ENCODE peak calls at places on chromosomes 12 and 14, in six cellular contexts. J is COR-L47; R is activated naive CD8-positive, alpha-beta T cell treated with anti-CD3 and anti-CD28 coated beads, Interleukin-2, amount 50 U/mL, for 24 hours; V is NCI-H2171; F is NCI-H1048; C is H9. T is an unnamed sample.

GRCh38 chr12:80494836-80495235 is 50.8 kb downstream of the PTPRQ start:
- DNase-seq in C (no peak), V (peak; percentile 68), J (no peak), F (no peak), R (no peak), T (no peak)

GRCh38 chr12:53201170-53201541 is 5.9 kb downstream of the ITGB7 start:
- DNase-seq in R (no peak), F (no peak), J (no peak), V (no peak), C (no peak), T (no peak)

GRCh38 chr12:100539209-100539608 is 34.3 kb upstream of the GAS2L3 start:
- DNase-seq in C (peak; percentile 55), V (no peak), F (no peak), R (peak; percentile 18), J (no peak), T (no peak)

GRCh38 chr12:6551496-6552139 is 4.2 kb downstream of the IFFO1 start:
- DNase-seq in F (no peak), R (no peak), C (no peak), V (no peak), J (no peak), T (no peak)

GRCh38 chr14:71135911-71136310 is 228.7 kb downstream of the PCNX1 start:
- DNase-seq in C (peak; percentile 4), F (no peak), V (no peak), R (no peak), J (no peak), T (no peak)

GRCh38 chr14:93231129-93231979 is 24.3 kb downstream of the UBR7 start:
- DNase-seq in V (peak; percentile 57), J (peak; percentile 62), R (no peak), F (no peak), C (no peak), T (no peak)

GRCh38 chr14:64191756-64192155 is 102.4 kb downstream of the ESR2 start:
- DNase-seq in F (no peak), C (no peak), J (no peak), V (no peak), R (no peak), T (no peak)

GRCh38 chr12:42325326-42325775 is 543 bp downstream of the ZCRB1 start:
- DNase-seq in R (no peak), F (no peak), J (no peak), V (no peak), C (no peak), T (no peak)

GRCh38 chr12:71973687-71974086 is 35.0 kb downstream of the TPH2 start:
- DNase-seq in C (no peak), R (no peak), F (no peak), V (no peak), J (no peak), T (no peak)

GRCh38 chr14:40053396-40053795 is 621.2 kb upstream of the FBXO33 start:
- DNase-seq in J (no peak), F (no peak), R (no peak), C (no peak), V (no peak), T (peak; percentile 61)

GRCh38 chr12:113130457-113131135 is 5.0 kb downstream of the RASAL1 start:
- DNase-seq in C (peak; percentile 88), J (no peak), F (no peak), R (no peak), V (peak; percentile 45), T (no peak)

GRCh38 chr12:14810953-14811483 is 3.0 kb downstream of the SMCO3 start:
- DNase-seq in R (no peak), F (no peak), J (no peak), C (peak; percentile 47), V (no peak), T (no peak)

GRCh38 chr12:90953956-90954421 is 987 bp downstream of the CCER1 start:
- DNase-seq in J (no peak), V (no peak), R (peak; percentile 9), F (no peak), C (peak; percentile 97), T (no peak)

GRCh38 chr12:126202138-126202537 is 1136.9 kb downstream of the AACS start:
- DNase-seq in J (no peak), R (no peak), F (no peak), V (no peak), C (no peak), T (no peak)

GRCh38 chr12:128928361-128928760 is 75.1 kb downstream of the GLT1D1 start:
- DNase-seq in F (no peak), R (no peak), C (no peak), J (no peak), V (no peak), T (no peak)

GRCh38 chr12:64229796-64230195 is 7.7 kb upstream of the KICS2 start:
- DNase-seq in V (no peak), R (no peak), C (no peak), F (no peak), J (no peak), T (no peak)

GRCh38 chr14:99946652-99947489 is 118.4 kb upstream of the EVL start:
- DNase-seq in J (peak; percentile 5), V (peak; percentile 56), C (peak; percentile 66), R (peak; percentile 61), F (no peak), T (no peak)

GRCh38 chr12:86774841-86775386 is 518.7 kb upstream of the MGAT4C start:
- DNase-seq in C (no peak), V (no peak), F (no peak), R (no peak), J (no peak), T (no peak)